ENCODE peak calls at places on chromosomes 16 and 17, in nine cellular contexts. P, H, V, I, Y, E, J, N and O are unnamed samples.
A peak's percentile ranks its signal among the peaks of the same experiment; 100 is the strongest.

GRCh38 chr17:74850914-74851313 is 8.8 kb downstream of the GRIN2C start:
- DNase-seq in E (no peak), V (no peak), P (no peak), N (no peak), J (no peak), H (no peak), Y (no peak), I (no peak), O (no peak)

GRCh38 chr17:8123695-8124349 is at the start of gene HES7:
- DNase-seq in P (no peak), J (no peak), N (no peak), I (no peak), V (no peak), H (no peak), E (no peak), Y (no peak), O (peak; percentile 30)

GRCh38 chr17:41914358-41914766 is 4.4 kb downstream of the ACLY start:
- DNase-seq in J (no peak), Y (no peak), N (no peak), E (no peak), P (peak; percentile 54), H (no peak), I (no peak), V (peak; percentile 31), O (no peak)

GRCh38 chr17:38674013-38674748 is 576 bp downstream of the EPOP start:
- DNase-seq in H (no peak), E (no peak), I (no peak), V (no peak), Y (no peak), J (peak; percentile 72), N (no peak), P (no peak), O (peak; percentile 58)

GRCh38 chr16:66469932-66470546 is 42.9 kb downstream of the BEAN1 start:
- DNase-seq in I (no peak), Y (no peak), E (no peak), J (no peak), N (no peak), H (no peak), V (no peak), P (no peak), O (no peak)

GRCh38 chr16:22814330-22815105 is 556 bp downstream of the HS3ST2 start:
- DNase-seq in H (no peak), V (peak; percentile 3), I (no peak), N (no peak), J (peak; percentile 61), E (no peak), Y (no peak), P (no peak), O (no peak)

GRCh38 chr17:50589112-50589712 is 28.7 kb downstream of the CACNA1G start:
- DNase-seq in Y (no peak), H (no peak), J (no peak), I (no peak), N (no peak), V (no peak), P (peak; percentile 19), E (no peak), O (no peak)

GRCh38 chr16:27818231-27818630 is 245.3 kb downstream of the GSG1L start:
- DNase-seq in P (no peak), V (no peak), H (no peak), I (no peak), Y (no peak), J (no peak), E (no peak), N (no peak), O (no peak)

GRCh38 chr17:43456661-43457361 is 27.0 kb upstream of the DHX8 start:
- DNase-seq in I (no peak), E (no peak), H (no peak), J (no peak), Y (no peak), N (no peak), P (peak; percentile 44), V (no peak), O (peak; percentile 10)

GRCh38 chr17:21369395-21369794 is 6.8 kb upstream of the KCNJ12 start:
- DNase-seq in Y (no peak), V (no peak), I (no peak), N (no peak), H (no peak), J (no peak), E (no peak), P (no peak), O (no peak)

GRCh38 chr17:73986641-73987177 is 216.8 kb upstream of the RPL38 start:
- DNase-seq in H (no peak), Y (no peak), I (no peak), P (no peak), E (no peak), N (no peak), V (no peak), J (no peak), O (no peak)

GRCh38 chr17:37885136-37885535 is 39.1 kb upstream of the TBC1D3K start:
- DNase-seq in H (no peak), N (no peak), E (no peak), J (no peak), I (no peak), Y (no peak), V (no peak), P (no peak), O (no peak)

GRCh38 chr16:30829130-30830071 is 42.4 kb upstream of the ZNF629 start:
- DNase-seq in E (no peak), I (no peak), N (no peak), V (peak; percentile 81), Y (no peak), J (no peak), P (no peak), H (no peak), O (no peak)

GRCh38 chr17:15971108-15971507 is 26.2 kb downstream of the ADORA2B start:
- DNase-seq in V (no peak), N (no peak), J (no peak), P (no peak), E (no peak), Y (no peak), H (no peak), I (no peak), O (no peak)

GRCh38 chr17:39450051-39450450 is 1.0 kb downstream of the MED1 start:
- DNase-seq in Y (no peak), E (no peak), I (no peak), P (no peak), N (no peak), H (no peak), J (no peak), V (no peak), O (no peak)

GRCh38 chr17:4492762-4493561 is 5.7 kb upstream of the SPNS2 start:
- DNase-seq in Y (no peak), J (peak; percentile 95), V (peak; percentile 77), N (no peak), E (no peak), H (no peak), I (no peak), P (peak; percentile 48), O (no peak)

GRCh38 chr16:84303023-84303422 is 8.3 kb downstream of the WFDC1 start:
- DNase-seq in I (no peak), N (no peak), V (no peak), H (no peak), J (no peak), Y (no peak), P (peak; percentile 14), E (no peak), O (no peak)

GRCh38 chr16:57235128-57236092 is 9.6 kb upstream of the ARL2BP start:
- DNase-seq in P (peak; percentile 43), N (peak; percentile 72), Y (no peak), H (no peak), V (no peak), E (peak; percentile 58), I (no peak), J (no peak), O (peak; percentile 22)

GRCh38 chr16:30895592-30896202 is 717 bp upstream of the CTF1 start:
- DNase-seq in I (no peak), J (peak; percentile 53), V (peak; percentile 25), E (no peak), N (no peak), Y (no peak), H (no peak), P (no peak), O (no peak)

GRCh38 chr17:72122336-72122667 is 1.5 kb downstream of the SOX9 start:
- DNase-seq in I (no peak), N (no peak), Y (no peak), P (no peak), V (no peak), E (no peak), J (no peak), H (no peak), O (no peak)

GRCh38 chr17:15377608-15378007 is 36.2 kb upstream of the TEKT3 start:
- DNase-seq in J (no peak), H (no peak), E (no peak), N (no peak), Y (no peak), V (no peak), I (no peak), P (peak; percentile 89), O (no peak)

GRCh38 chr16:15855704-15856003 is 1.2 kb downstream of the MYH11 start:
- DNase-seq in P (no peak), H (no peak), N (no peak), I (no peak), V (no peak), E (no peak), J (no peak), Y (no peak), O (no peak)

GRCh38 chr16:64440421-64440831 is 681.4 kb downstream of the CDH11 start:
- DNase-seq in I (no peak), N (no peak), V (no peak), P (peak; percentile 94), J (no peak), Y (no peak), H (no peak), E (no peak), O (no peak)

GRCh38 chr16:56262148-56262878 is 71.0 kb downstream of the GNAO1 start:
- DNase-seq in J (no peak), I (no peak), Y (no peak), N (no peak), H (no peak), V (peak; percentile 25), P (no peak), E (no peak), O (no peak)

GRCh38 chr17:35519442-35519841 is 18.0 kb downstream of the SLFN12L start:
- DNase-seq in J (no peak), P (no peak), H (no peak), V (no peak), E (no peak), Y (no peak), N (no peak), I (no peak), O (no peak)

GRCh38 chr16:30997000-30997886 is 12.2 kb downstream of the HSD3B7 start:
- DNase-seq in V (peak; percentile 89), E (peak; percentile 30), J (peak; percentile 84), Y (peak; percentile 68), I (peak; percentile 82), N (peak; percentile 29), H (no peak), P (peak; percentile 76), O (peak; percentile 89)

GRCh38 chr17:50027639-50028206 is 28.2 kb upstream of the ITGA3 start:
- DNase-seq in Y (no peak), V (peak; percentile 49), J (no peak), E (no peak), P (peak; percentile 93), H (no peak), I (no peak), N (no peak), O (peak; percentile 20)

GRCh38 chr17:58702708-58703107 is 10.3 kb downstream of the RAD51C start:
- DNase-seq in Y (no peak), V (no peak), E (no peak), N (no peak), J (no peak), H (no peak), I (no peak), P (peak; percentile 27), O (no peak)

GRCh38 chr17:12613566-12613965 is 52.1 kb upstream of the MYOCD start:
- DNase-seq in P (peak; percentile 28), H (no peak), I (no peak), V (no peak), N (no peak), Y (no peak), E (no peak), J (no peak), O (no peak)

GRCh38 chr17:30599424-30600061 is 122.3 kb downstream of the GOSR1 start:
- DNase-seq in H (no peak), I (no peak), J (no peak), P (no peak), E (no peak), N (no peak), Y (no peak), V (peak; percentile 33), O (no peak)

GRCh38 chr17:917391-917811 is 62.2 kb downstream of the NXN start:
- DNase-seq in E (no peak), Y (no peak), J (no peak), P (no peak), V (no peak), N (no peak), H (no peak), I (no peak), O (no peak)